ENCODE peak calls at places on chromosomes 13 and 19, in nine cellular contexts. One of them, this sample, is unnamed.
A peak's percentile ranks its signal among the peaks of the same experiment; 100 is the strongest.

GRCh38 chr13:101916758-101917474 is 464.4 kb downstream of the ITGBL1 start:
- DNase-seq in fibroblast of lung: no peak
- DNase-seq in trophoblast cell: no peak
- DNase-seq in endothelial cell of umbilical vein: no peak
- DNase-seq in mesendoderm: no peak
- DNase-seq in HepG2: no peak
- DNase-seq in PC-3: no peak
- DNase-seq in GM23338: peak; percentile 13
- DNase-seq in neuronal stem cell: no peak
- DNase-seq in this sample: no peak

GRCh38 chr19:47467914-47468313 is 3.8 kb downstream of the SLC8A2 start:
- DNase-seq in fibroblast of lung: no peak
- DNase-seq in trophoblast cell: no peak
- DNase-seq in endothelial cell of umbilical vein: no peak
- DNase-seq in mesendoderm: no peak
- DNase-seq in HepG2: no peak
- DNase-seq in PC-3: no peak
- DNase-seq in GM23338: peak; percentile 51
- DNase-seq in neuronal stem cell: no peak
- DNase-seq in this sample: no peak

GRCh38 chr19:44661205-44661604 is 10.1 kb upstream of the CEACAM19 start:
- DNase-seq in fibroblast of lung: no peak
- DNase-seq in trophoblast cell: no peak
- DNase-seq in endothelial cell of umbilical vein: no peak
- DNase-seq in mesendoderm: no peak
- DNase-seq in HepG2: no peak
- DNase-seq in PC-3: no peak
- DNase-seq in GM23338: no peak
- DNase-seq in neuronal stem cell: no peak
- DNase-seq in this sample: no peak

GRCh38 chr19:30148039-30148438 is 206.0 kb downstream of the URI1 start:
- DNase-seq in fibroblast of lung: no peak
- DNase-seq in trophoblast cell: no peak
- DNase-seq in endothelial cell of umbilical vein: no peak
- DNase-seq in mesendoderm: no peak
- DNase-seq in HepG2: peak; percentile 60
- DNase-seq in PC-3: peak; percentile 79
- DNase-seq in GM23338: no peak
- DNase-seq in neuronal stem cell: no peak
- DNase-seq in this sample: no peak

GRCh38 chr19:12944064-12944674 is 1.5 kb upstream of the RAD23A start:
- DNase-seq in fibroblast of lung: no peak
- DNase-seq in trophoblast cell: no peak
- DNase-seq in endothelial cell of umbilical vein: no peak
- DNase-seq in mesendoderm: no peak
- DNase-seq in HepG2: no peak
- DNase-seq in PC-3: no peak
- DNase-seq in GM23338: no peak
- DNase-seq in neuronal stem cell: no peak
- DNase-seq in this sample: no peak

GRCh38 chr19:18488838-18489626 is 32.8 kb downstream of the ELL start:
- DNase-seq in fibroblast of lung: no peak
- DNase-seq in trophoblast cell: peak; percentile 71
- DNase-seq in endothelial cell of umbilical vein: peak; percentile 26
- DNase-seq in mesendoderm: peak; percentile 63
- DNase-seq in HepG2: peak; percentile 50
- DNase-seq in PC-3: peak; percentile 30
- DNase-seq in GM23338: peak; percentile 85
- DNase-seq in neuronal stem cell: peak; percentile 29
- DNase-seq in this sample: peak; percentile 77

GRCh38 chr13:39956036-39956435 is 300.6 kb downstream of the COG6 start:
- DNase-seq in fibroblast of lung: no peak
- DNase-seq in trophoblast cell: no peak
- DNase-seq in endothelial cell of umbilical vein: no peak
- DNase-seq in mesendoderm: no peak
- DNase-seq in HepG2: no peak
- DNase-seq in PC-3: no peak
- DNase-seq in GM23338: no peak
- DNase-seq in neuronal stem cell: no peak
- DNase-seq in this sample: no peak

GRCh38 chr13:94967183-94968039 is 255.1 kb upstream of the SOX21 start:
- DNase-seq in fibroblast of lung: peak; percentile 20
- DNase-seq in trophoblast cell: no peak
- DNase-seq in endothelial cell of umbilical vein: peak; percentile 12
- DNase-seq in mesendoderm: peak; percentile 29
- DNase-seq in HepG2: no peak
- DNase-seq in PC-3: peak; percentile 34
- DNase-seq in GM23338: peak; percentile 74
- DNase-seq in neuronal stem cell: peak; percentile 57
- DNase-seq in this sample: peak; percentile 66

GRCh38 chr19:28026636-28027035 is 1186.3 kb downstream of the UQCRFS1 start:
- DNase-seq in fibroblast of lung: peak; percentile 26
- DNase-seq in trophoblast cell: no peak
- DNase-seq in endothelial cell of umbilical vein: no peak
- DNase-seq in mesendoderm: no peak
- DNase-seq in HepG2: no peak
- DNase-seq in PC-3: no peak
- DNase-seq in GM23338: no peak
- DNase-seq in neuronal stem cell: no peak
- DNase-seq in this sample: no peak

GRCh38 chr19:47511681-47512080 is 3.2 kb downstream of the NAPA start:
- DNase-seq in fibroblast of lung: peak; percentile 16
- DNase-seq in trophoblast cell: peak; percentile 4
- DNase-seq in endothelial cell of umbilical vein: no peak
- DNase-seq in mesendoderm: no peak
- DNase-seq in HepG2: no peak
- DNase-seq in PC-3: no peak
- DNase-seq in GM23338: no peak
- DNase-seq in neuronal stem cell: no peak
- DNase-seq in this sample: no peak

GRCh38 chr19:11254662-11255061 is 7.7 kb downstream of the DOCK6 start:
- DNase-seq in fibroblast of lung: no peak
- DNase-seq in trophoblast cell: no peak
- DNase-seq in endothelial cell of umbilical vein: no peak
- DNase-seq in mesendoderm: no peak
- DNase-seq in HepG2: no peak
- DNase-seq in PC-3: peak; percentile 37
- DNase-seq in GM23338: peak; percentile 20
- DNase-seq in neuronal stem cell: no peak
- DNase-seq in this sample: no peak

GRCh38 chr13:50079278-50080157 is 64.3 kb downstream of the KCNRG start:
- DNase-seq in fibroblast of lung: no peak
- DNase-seq in trophoblast cell: no peak
- DNase-seq in endothelial cell of umbilical vein: peak; percentile 42
- DNase-seq in mesendoderm: no peak
- DNase-seq in HepG2: no peak
- DNase-seq in PC-3: no peak
- DNase-seq in GM23338: no peak
- DNase-seq in neuronal stem cell: no peak
- DNase-seq in this sample: no peak

GRCh38 chr19:30649934-30650614 is 277.9 kb downstream of the ZNF536 start:
- DNase-seq in fibroblast of lung: peak; percentile 31
- DNase-seq in trophoblast cell: peak; percentile 64
- DNase-seq in endothelial cell of umbilical vein: peak; percentile 48
- DNase-seq in mesendoderm: peak; percentile 60
- DNase-seq in HepG2: peak; percentile 57
- DNase-seq in PC-3: peak; percentile 54
- DNase-seq in GM23338: peak; percentile 79
- DNase-seq in neuronal stem cell: peak; percentile 50
- DNase-seq in this sample: peak; percentile 66

GRCh38 chr13:43094901-43095300 is 71.5 kb downstream of the DNAJC15 start:
- DNase-seq in fibroblast of lung: no peak
- DNase-seq in trophoblast cell: no peak
- DNase-seq in endothelial cell of umbilical vein: no peak
- DNase-seq in mesendoderm: no peak
- DNase-seq in HepG2: no peak
- DNase-seq in PC-3: no peak
- DNase-seq in GM23338: no peak
- DNase-seq in neuronal stem cell: no peak
- DNase-seq in this sample: no peak

GRCh38 chr13:38662362-38662761 is 24.5 kb upstream of the FREM2 start:
- DNase-seq in fibroblast of lung: peak; percentile 87
- DNase-seq in trophoblast cell: no peak
- DNase-seq in endothelial cell of umbilical vein: no peak
- DNase-seq in mesendoderm: no peak
- DNase-seq in HepG2: no peak
- DNase-seq in PC-3: no peak
- DNase-seq in GM23338: peak; percentile 17
- DNase-seq in neuronal stem cell: no peak
- DNase-seq in this sample: peak; percentile 34

GRCh38 chr13:46640843-46641242 is 87.9 kb downstream of the LRCH1 start:
- DNase-seq in fibroblast of lung: peak; percentile 46
- DNase-seq in trophoblast cell: no peak
- DNase-seq in endothelial cell of umbilical vein: peak; percentile 24
- DNase-seq in mesendoderm: no peak
- DNase-seq in HepG2: no peak
- DNase-seq in PC-3: peak; percentile 37
- DNase-seq in GM23338: no peak
- DNase-seq in neuronal stem cell: no peak
- DNase-seq in this sample: no peak

GRCh38 chr13:109698779-109699178 is 87.6 kb downstream of the IRS2 start:
- DNase-seq in fibroblast of lung: peak; percentile 92
- DNase-seq in trophoblast cell: no peak
- DNase-seq in endothelial cell of umbilical vein: no peak
- DNase-seq in mesendoderm: no peak
- DNase-seq in HepG2: no peak
- DNase-seq in PC-3: peak; percentile 41
- DNase-seq in GM23338: no peak
- DNase-seq in neuronal stem cell: no peak
- DNase-seq in this sample: no peak

GRCh38 chr13:68944272-68944671 is 1163.4 kb upstream of the ATXN8OS start:
- DNase-seq in fibroblast of lung: no peak
- DNase-seq in trophoblast cell: no peak
- DNase-seq in endothelial cell of umbilical vein: no peak
- DNase-seq in mesendoderm: peak; percentile 16
- DNase-seq in HepG2: no peak
- DNase-seq in PC-3: no peak
- DNase-seq in GM23338: no peak
- DNase-seq in neuronal stem cell: no peak
- DNase-seq in this sample: no peak

GRCh38 chr13:97112451-97113152 is 109.5 kb upstream of the MBNL2 start:
- DNase-seq in fibroblast of lung: peak; percentile 56
- DNase-seq in trophoblast cell: peak; percentile 61
- DNase-seq in endothelial cell of umbilical vein: no peak
- DNase-seq in mesendoderm: no peak
- DNase-seq in HepG2: no peak
- DNase-seq in PC-3: no peak
- DNase-seq in GM23338: no peak
- DNase-seq in neuronal stem cell: no peak
- DNase-seq in this sample: no peak
- H3K4me2 ChIP-seq in fibroblast of lung: no peak overlapping the region
- H3K4me2 ChIP-seq in trophoblast cell: no peak overlapping the region
- H3K4me2 ChIP-seq in endothelial cell of umbilical vein: no peak overlapping the region
- H3K4me2 ChIP-seq in mesendoderm: no peak overlapping the region
- H3K4me2 ChIP-seq in HepG2: no peak overlapping the region
- H3K4me2 ChIP-seq in PC-3: no peak overlapping the region
- H3K4me2 ChIP-seq in GM23338: no peak overlapping the region
- H3K4me2 ChIP-seq in neuronal stem cell: no peak overlapping the region
- H3K4me2 ChIP-seq in this sample: no peak overlapping the region

DNA sequence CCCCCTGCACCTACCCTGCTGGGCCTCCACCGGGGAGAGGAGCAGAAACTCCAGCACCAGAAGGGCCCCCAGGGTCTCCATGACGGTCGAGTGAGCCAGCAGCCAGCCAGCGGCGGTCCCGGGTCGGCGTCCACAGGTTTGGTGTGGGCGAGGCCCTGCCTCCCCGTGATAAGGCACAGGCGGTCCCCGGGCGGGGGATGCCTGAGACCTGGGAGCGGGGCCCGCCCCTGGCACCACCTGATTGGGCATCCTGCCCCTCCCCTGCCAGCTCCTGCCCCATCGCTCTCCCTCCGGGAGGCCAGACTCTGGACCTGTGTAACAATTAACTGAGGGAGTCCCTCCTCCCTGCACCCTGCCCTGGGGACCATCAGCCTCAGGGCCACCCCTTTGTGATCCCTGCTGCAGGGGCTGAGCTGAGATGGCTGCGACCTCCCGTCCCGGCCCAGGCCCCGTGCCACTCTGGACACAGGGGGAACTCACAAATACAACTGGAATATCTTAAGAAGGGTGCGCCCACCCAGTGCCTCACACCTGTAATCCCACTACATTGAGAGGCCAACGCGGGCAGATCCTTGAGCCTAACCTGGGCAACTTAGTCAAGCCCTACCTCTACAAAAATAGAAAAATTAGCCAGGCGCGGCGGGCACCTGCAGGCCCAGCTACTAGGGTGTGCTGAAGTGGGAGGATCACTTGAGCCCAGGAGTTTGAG is at the start of gene SMIM24:
- DNase-seq in fibroblast of lung: no peak
- DNase-seq in trophoblast cell: no peak
- DNase-seq in endothelial cell of umbilical vein: no peak
- DNase-seq in mesendoderm: no peak
- DNase-seq in HepG2: peak; percentile 73
- DNase-seq in PC-3: no peak
- DNase-seq in GM23338: no peak
- DNase-seq in neuronal stem cell: no peak
- DNase-seq in this sample: peak; percentile 68
- H3K4me2 ChIP-seq in fibroblast of lung: no peak within 1 kb of the TSS
- H3K4me2 ChIP-seq in trophoblast cell: no peak within 1 kb of the TSS
- H3K4me2 ChIP-seq in endothelial cell of umbilical vein: no peak within 1 kb of the TSS
- H3K4me2 ChIP-seq in mesendoderm: no peak within 1 kb of the TSS
- H3K4me2 ChIP-seq in HepG2: peak within 1 kb of the TSS; percentile 61
- H3K4me2 ChIP-seq in PC-3: no peak within 1 kb of the TSS
- H3K4me2 ChIP-seq in GM23338: peak within 1 kb of the TSS; percentile 77
- H3K4me2 ChIP-seq in neuronal stem cell: no peak within 1 kb of the TSS
- H3K4me2 ChIP-seq in this sample: peak within 1 kb of the TSS; percentile 57

GRCh38 chr19:6800991-6801396 is 28.5 kb downstream of the VAV1 start:
- DNase-seq in fibroblast of lung: peak; percentile 89
- DNase-seq in trophoblast cell: no peak
- DNase-seq in endothelial cell of umbilical vein: peak; percentile 15
- DNase-seq in mesendoderm: peak; percentile 42
- DNase-seq in HepG2: peak; percentile 19
- DNase-seq in PC-3: peak; percentile 99
- DNase-seq in GM23338: no peak
- DNase-seq in neuronal stem cell: no peak
- DNase-seq in this sample: no peak
- H3K4me2 ChIP-seq in fibroblast of lung: no peak overlapping the region
- H3K4me2 ChIP-seq in trophoblast cell: peak overlapping the region; percentile 32
- H3K4me2 ChIP-seq in endothelial cell of umbilical vein: peak overlapping the region; percentile 43
- H3K4me2 ChIP-seq in mesendoderm: no peak overlapping the region
- H3K4me2 ChIP-seq in HepG2: peak overlapping the region; percentile 60
- H3K4me2 ChIP-seq in PC-3: peak overlapping the region; percentile 79
- H3K4me2 ChIP-seq in GM23338: peak overlapping the region; percentile 68
- H3K4me2 ChIP-seq in neuronal stem cell: no peak overlapping the region
- H3K4me2 ChIP-seq in this sample: peak overlapping the region; percentile 70

DNA sequence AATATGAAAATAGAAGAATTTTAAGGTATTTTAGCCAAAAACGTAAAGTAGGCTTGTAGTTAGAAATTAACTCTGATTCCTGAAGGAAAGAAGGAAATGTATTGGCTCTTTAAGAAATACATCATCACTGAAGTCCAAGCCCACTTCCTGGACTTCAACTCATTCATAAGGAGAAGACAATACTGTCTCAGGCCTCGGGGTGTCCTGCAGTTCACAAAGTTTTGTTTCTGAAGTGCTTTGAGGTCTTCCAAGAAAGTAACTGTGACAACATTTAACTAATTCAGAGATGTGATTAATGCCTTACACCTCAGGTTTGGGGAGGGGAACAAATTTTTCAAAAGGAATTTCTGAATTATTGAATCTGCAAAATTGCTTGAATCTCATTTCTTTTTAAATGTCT is 65.8 kb upstream of the STARD13 start:
- DNase-seq in fibroblast of lung: peak; percentile 63
- DNase-seq in trophoblast cell: no peak
- DNase-seq in endothelial cell of umbilical vein: peak; percentile 65
- DNase-seq in mesendoderm: no peak
- DNase-seq in HepG2: no peak
- DNase-seq in PC-3: peak; percentile 55
- DNase-seq in GM23338: no peak
- DNase-seq in neuronal stem cell: no peak
- DNase-seq in this sample: no peak
- H3K4me2 ChIP-seq in fibroblast of lung: peak overlapping the region; percentile 86
- H3K4me2 ChIP-seq in trophoblast cell: no peak overlapping the region
- H3K4me2 ChIP-seq in endothelial cell of umbilical vein: peak overlapping the region; percentile 96
- H3K4me2 ChIP-seq in mesendoderm: no peak overlapping the region
- H3K4me2 ChIP-seq in HepG2: no peak overlapping the region
- H3K4me2 ChIP-seq in PC-3: peak overlapping the region; percentile 83
- H3K4me2 ChIP-seq in GM23338: no peak overlapping the region
- H3K4me2 ChIP-seq in neuronal stem cell: no peak overlapping the region
- H3K4me2 ChIP-seq in this sample: no peak overlapping the region

This sample was measured in hepatocyte.